ENCODE peak calls at places on chromosome 19, in seven cellular contexts. O is upper lobe of right lung; B is left lung; M is endodermal cell; E is CD4-positive, alpha-beta memory T cell; V is stomach; I is iPS DF 6.9. K is an unnamed sample.

GRCh38 chr19:55046975-55047622 is 9.0 kb upstream of the GP6 start:
- DNase-seq in B (no peak), V (no peak), M (no peak), E (no peak), I (no peak), O (no peak), K (no peak)

GRCh38 chr19:8577247-8577646 is at the start of gene MYO1F:
- DNase-seq in B (peak; percentile 94), M (no peak), I (no peak), V (peak; percentile 41), E (no peak), O (peak; percentile 83), K (peak; percentile 86)

GRCh38 chr19:35436477-35437141 is 11.4 kb upstream of the FFAR2 start:
- DNase-seq in I (no peak), B (peak; percentile 72), M (no peak), O (no peak), V (peak; percentile 33), E (peak; percentile 40), K (no peak)

GRCh38 chr19:35587326-35587725 is 1.4 kb downstream of the PMIS2 start:
- DNase-seq in E (no peak), O (no peak), B (no peak), V (no peak), I (no peak), M (no peak), K (no peak)

GRCh38 chr19:16587031-16588023 is 15.1 kb upstream of the SLC35E1 start:
- DNase-seq in M (peak; percentile 63), V (no peak), O (no peak), E (peak; percentile 87), I (no peak), B (peak; percentile 84), K (no peak)

GRCh38 chr19:8600064-8600463 is 10.5 kb downstream of the ADAMTS10 start:
- DNase-seq in V (no peak), B (no peak), M (no peak), O (no peak), E (no peak), I (no peak), K (no peak)

GRCh38 chr19:31261651-31262331 is 87.4 kb downstream of the TSHZ3 start:
- DNase-seq in I (no peak), V (peak; percentile 15), E (no peak), B (no peak), O (no peak), M (peak; percentile 11), K (no peak)

GRCh38 chr19:41411682-41412265 is 14.2 kb downstream of the BCKDHA start:
- DNase-seq in O (no peak), M (no peak), I (no peak), E (no peak), V (no peak), B (no peak), K (no peak)

GRCh38 chr19:10118960-10119359 is 739 bp downstream of the EIF3G start:
- DNase-seq in I (no peak), E (no peak), M (no peak), V (no peak), O (no peak), B (no peak), K (no peak)

GRCh38 chr19:51479531-51480331 is 1.4 kb downstream of the CEACAM18 start:
- DNase-seq in I (no peak), B (no peak), M (no peak), O (no peak), V (no peak), E (no peak), K (no peak)

GRCh38 chr19:51448011-51448744 is 10.1 kb downstream of the SIGLEC8 start:
- DNase-seq in I (no peak), O (no peak), B (no peak), E (no peak), M (no peak), V (no peak), K (no peak)

GRCh38 chr19:45406165-45406956 is at the start of gene POLR1G:
- DNase-seq in I (no peak), V (peak; percentile 78), B (peak; percentile 90), E (peak; percentile 82), O (peak; percentile 90), M (peak; percentile 92), K (peak; percentile 84)

GRCh38 chr19:29831041-29831548 is 19.3 kb downstream of the CCNE1 start:
- DNase-seq in B (no peak), M (peak; percentile 57), E (peak; percentile 81), I (no peak), V (no peak), O (peak; percentile 49), K (no peak)

GRCh38 chr19:14141041-14141440 is 4.7 kb upstream of the ASF1B start:
- DNase-seq in B (peak; percentile 4), I (no peak), M (no peak), V (no peak), E (no peak), O (no peak), K (no peak)

GRCh38 chr19:14135985-14136508 is 342 bp downstream of the ASF1B start:
- DNase-seq in M (no peak), O (no peak), V (no peak), I (no peak), B (no peak), E (no peak), K (no peak)

GRCh38 chr19:14136509-14137281 is at the start of gene ASF1B:
- DNase-seq in V (peak; percentile 98), O (peak; percentile 99), E (peak; percentile 99), M (peak; percentile 99), I (peak; percentile 96), B (peak; percentile 98), K (peak; percentile 99)

GRCh38 chr19:14139944-14140343 is 3.6 kb upstream of the ASF1B start:
- DNase-seq in B (peak; percentile 60), V (no peak), O (no peak), M (no peak), E (no peak), I (no peak), K (no peak)

DNA sequence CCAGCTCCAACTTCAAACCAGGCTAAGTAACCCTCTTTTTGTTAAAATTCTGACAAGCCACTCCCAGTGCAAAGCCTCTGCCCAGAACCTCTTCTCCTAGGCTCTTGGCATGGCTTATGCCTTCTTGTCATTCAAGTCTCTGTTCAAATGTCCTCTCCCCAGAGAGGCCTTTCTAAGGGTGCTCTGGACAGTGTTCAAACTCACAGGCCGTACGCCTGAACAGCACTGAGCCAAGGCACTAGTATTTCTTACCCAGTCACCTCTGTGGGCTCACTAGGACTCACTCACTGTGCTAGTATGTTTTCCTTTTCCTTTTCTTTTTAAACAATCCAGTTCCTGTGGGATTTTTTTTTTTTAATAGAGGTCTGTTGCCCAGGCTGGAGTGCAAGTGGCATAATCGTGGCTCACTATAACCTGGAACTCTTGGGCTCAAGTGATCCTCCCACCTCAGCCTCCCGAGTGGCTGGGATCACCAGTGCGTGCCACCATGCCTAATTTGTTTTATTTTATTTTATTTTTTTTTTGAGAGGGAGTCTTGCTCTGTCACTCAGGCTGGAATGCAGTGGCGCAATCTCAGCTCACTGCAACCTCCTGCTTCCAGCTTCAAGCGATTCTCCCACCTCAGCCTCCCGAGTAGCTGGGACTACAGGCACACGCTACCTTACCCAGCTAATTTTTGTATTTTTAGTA is 2.3 kb upstream of the ASF1B start:
- DNase-seq in B (no peak), M (no peak), I (no peak), E (no peak), O (no peak), V (no peak), K (no peak)
- H3K27ac ChIP-seq in B (peak overlapping the region; percentile 97), M (no peak overlapping the region), I (no peak overlapping the region), E (no peak overlapping the region), O (peak overlapping the region; percentile 91), V (peak overlapping the region; percentile 67), K (no peak overlapping the region)

GRCh38 chr19:4508698-4509097 is 9.6 kb downstream of the PLIN4 start:
- DNase-seq in M (no peak), V (no peak), B (no peak), E (no peak), O (no peak), I (no peak), K (no peak)
- H3K4me1 ChIP-seq in M (no peaks in the 10 kb centered on the region), V (peaks cover 5% of the 10 kb centered on the region), B (no peaks in the 10 kb centered on the region), E (no peaks in the 10 kb centered on the region), O (no peaks in the 10 kb centered on the region), I (no peaks in the 10 kb centered on the region), K (no peaks in the 10 kb centered on the region)

GRCh38 chr19:37738371-37738770 is 18.8 kb upstream of the ZNF607 start:
- DNase-seq in V (no peak), B (no peak), O (no peak), I (no peak), E (no peak), M (no peak), K (no peak)
- H3K27ac ChIP-seq in V (no peak overlapping the region), B (no peak overlapping the region), O (no peak overlapping the region), I (no peak overlapping the region), E (no peak overlapping the region), M (no peak overlapping the region), K (no peak overlapping the region)

DNA sequence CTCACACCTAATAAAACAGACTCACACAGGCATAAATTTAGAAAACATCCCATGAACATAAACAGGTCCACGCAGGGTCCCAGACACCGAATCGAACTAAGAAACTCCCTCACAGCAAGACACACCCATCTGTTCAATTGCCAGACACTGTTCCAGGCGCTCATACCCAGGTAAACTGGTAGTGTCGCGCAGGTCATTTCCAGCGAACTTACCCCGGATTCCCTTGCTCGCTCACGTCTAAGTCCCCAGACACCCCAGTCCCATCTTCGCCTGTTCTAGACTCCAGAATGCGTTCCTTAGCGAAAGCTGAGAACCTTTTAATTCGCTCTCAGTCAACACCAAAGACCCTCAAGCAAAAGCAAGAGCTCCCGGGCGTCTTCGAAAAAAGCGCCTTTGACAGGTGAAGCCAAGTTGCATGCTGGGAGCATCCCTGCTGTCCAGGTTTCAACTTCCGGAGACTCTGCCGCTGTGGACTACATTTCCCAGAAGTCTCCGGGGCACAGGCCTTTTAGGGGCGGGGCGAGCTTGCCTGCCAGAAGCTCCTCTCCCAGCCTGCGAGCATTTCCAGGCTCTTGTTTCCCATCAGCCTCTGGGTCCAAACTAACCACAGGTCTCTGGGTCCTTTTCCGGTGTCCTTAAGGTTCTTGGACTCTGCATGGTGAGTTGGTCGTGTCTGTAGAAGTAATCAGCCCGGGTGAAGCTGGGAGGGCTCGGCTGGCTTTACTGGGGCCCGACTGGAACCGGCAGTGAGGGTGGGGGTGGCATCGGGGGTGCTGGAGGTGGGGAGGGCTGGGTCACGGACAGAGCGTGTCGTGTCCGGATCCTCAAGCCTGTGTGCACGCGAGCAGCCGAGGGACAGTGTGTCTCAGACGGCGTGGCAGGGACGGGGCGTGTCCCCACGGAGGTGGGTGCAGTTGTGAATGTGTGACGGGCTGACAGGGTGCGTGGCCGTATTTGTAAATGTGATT is at the start of gene ZNF283:
- DNase-seq in V (peak; percentile 91), B (peak; percentile 91), E (peak; percentile 80), M (peak; percentile 98), I (peak; percentile 95), O (peak; percentile 93), K (peak; percentile 95)
- H3K4me1 ChIP-seq in V (peaks cover 13% of the 10 kb centered on the region), B (peaks cover 6% of the 10 kb centered on the region), E (peaks cover 13% of the 10 kb centered on the region), M (no peaks in the 10 kb centered on the region), I (no peaks in the 10 kb centered on the region), O (peaks cover 9% of the 10 kb centered on the region), K (no peaks in the 10 kb centered on the region)

DNA sequence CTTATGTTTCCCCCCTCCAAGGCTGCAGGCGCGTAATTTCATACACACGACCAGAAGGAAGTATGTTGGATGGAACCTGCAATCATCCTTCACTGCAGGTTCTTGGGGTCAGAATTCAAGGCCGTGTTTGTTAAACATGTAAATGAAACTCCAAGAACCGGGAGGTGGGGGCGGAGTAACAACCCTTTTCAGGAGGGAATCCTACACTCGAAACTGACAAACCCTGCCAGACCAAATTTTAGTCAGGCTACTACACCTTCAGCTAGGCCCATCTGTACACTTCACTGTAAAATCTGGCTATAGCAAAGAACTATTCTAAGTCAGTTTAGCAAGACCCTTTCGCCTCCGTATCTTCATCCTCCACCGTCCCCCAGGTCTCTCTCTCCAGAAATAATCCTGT is 1.2 kb downstream of the ZNF607 start:
- DNase-seq in V (no peak), I (no peak), M (peak; percentile 51), E (no peak), B (no peak), O (no peak), K (no peak)
- H3K27ac ChIP-seq in V (no peak overlapping the region), I (no peak overlapping the region), M (no peak overlapping the region), E (no peak overlapping the region), B (no peak overlapping the region), O (no peak overlapping the region), K (no peak overlapping the region)

GRCh38 chr19:38842439-38843174 is 7.2 kb downstream of the HNRNPL start:
- DNase-seq in M (no peak), E (peak; percentile 85), V (no peak), I (no peak), O (no peak), B (no peak), K (no peak)
- H3K4me1 ChIP-seq in M (peaks cover 5% of the 10 kb centered on the region), E (peaks cover 83% of the 10 kb centered on the region), V (peaks cover 92% of the 10 kb centered on the region), I (no peaks in the 10 kb centered on the region), O (peaks cover 20% of the 10 kb centered on the region), B (peaks cover 6% of the 10 kb centered on the region), K (no peaks in the 10 kb centered on the region)

K was measured in aorta.